ENCODE peak calls at places on chromosomes 7 and 10, in nine cellular contexts. P is posterior vena cava; U is esophagus squamous epithelium; B is NCI-H1105 treated with DMSO at 0.1 percent for 48 hours; G is occipital lobe; A is progenitor cell of endocrine pancreas; E is cardiac muscle cell; V is KG1; L is CD8-positive, alpha-beta T cell. Y is an unnamed sample.

GRCh38 chr10:97390096-97390495 is 11.0 kb downstream of the RRP12 start:
- DNase-seq in U (no peak), L (no peak), E (no peak), G (no peak), V (no peak), B (no peak), P (no peak), A (no peak), Y (no peak)

GRCh38 chr10:55630491-55631056 is 730.5 kb downstream of the ZWINT start:
- DNase-seq in P (peak; percentile 59), V (no peak), E (peak; percentile 5), G (no peak), B (no peak), L (no peak), U (no peak), A (no peak), Y (no peak)

GRCh38 chr7:157990226-157990877 is 597.3 kb downstream of the PTPRN2 start:
- DNase-seq in V (no peak), P (no peak), L (no peak), U (no peak), A (no peak), E (no peak), G (no peak), B (peak; percentile 20), Y (no peak)

GRCh38 chr7:158401295-158401694 is 186.3 kb downstream of the PTPRN2 start:
- DNase-seq in V (no peak), A (no peak), P (peak; percentile 62), U (no peak), E (no peak), G (no peak), L (no peak), B (no peak), Y (no peak)

GRCh38 chr10:105855791-105856190 is 1214.7 kb downstream of the SORCS3 start:
- DNase-seq in V (no peak), A (no peak), L (no peak), P (no peak), B (no peak), E (no peak), G (no peak), U (no peak), Y (no peak)

GRCh38 chr7:143049380-143049779 is 2.8 kb upstream of the OR6V1 start:
- DNase-seq in B (no peak), E (peak; percentile 20), P (no peak), V (no peak), G (no peak), A (no peak), L (no peak), U (no peak), Y (no peak)

GRCh38 chr10:100749309-100750217 is 4.2 kb downstream of the PAX2 start:
- DNase-seq in A (no peak), V (no peak), B (no peak), E (no peak), P (peak; percentile 75), L (no peak), U (no peak), G (no peak), Y (no peak)

GRCh38 chr10:100364735-100365391 is 17.8 kb downstream of the SCD start:
- DNase-seq in V (no peak), L (no peak), B (peak; percentile 88), E (peak; percentile 81), U (no peak), G (no peak), P (no peak), A (no peak), Y (no peak)

GRCh38 chr7:5780801-5781496 is 514 bp downstream of the RNF216 start:
- DNase-seq in A (peak; percentile 43), B (peak; percentile 6), V (no peak), L (peak; percentile 58), P (peak; percentile 90), U (no peak), E (peak; percentile 36), G (peak; percentile 54), Y (no peak)

GRCh38 chr10:133276435-133277201 is at the start of gene ADAM8:
- DNase-seq in P (no peak), B (peak; percentile 11), L (peak; percentile 74), U (no peak), A (peak; percentile 60), E (no peak), G (no peak), V (no peak), Y (no peak)

GRCh38 chr7:33072471-33072870 is 9.9 kb upstream of the NT5C3A start:
- DNase-seq in B (no peak), V (no peak), A (no peak), P (no peak), E (peak; percentile 73), L (no peak), G (no peak), U (no peak), Y (no peak)

GRCh38 chr7:155358066-155358947 is 60.6 kb downstream of the INSIG1 start:
- DNase-seq in L (no peak), E (no peak), U (no peak), P (peak; percentile 56), A (no peak), V (no peak), G (no peak), B (no peak), Y (no peak)

Y was measured in NCI-H2227 treated with DMSO at 0.1 percent for 48 hours.